ENCODE peak calls at places on chromosome 22, in eight cellular contexts. M is activated CD4-positive, alpha-beta T cell treated with anti-CD3 and anti-CD28 coated beads, Interleukin-2, amount 50 U/mL, for 24 hours; I is lung microvascular endothelial cell; Y is activated CD8-positive, alpha-beta memory T cell treated with anti-CD3 and anti-CD28 coated beads, Interleukin-2, amount 10 ng/mL, durations not matched to agents 7 days and 5 days; N is AG08396; X is NCI-H524; A is fibroblast of the aortic adventitia; D is left ventricle myocardium superior. H is an unnamed sample.

GRCh38 chr22:49640366-49641095 is 187.1 kb downstream of the BRD1 start:
- DNase-seq in M (no peak), I (no peak), Y (no peak), N (no peak), X (no peak), A (no peak), D (no peak), H (no peak)

GRCh38 chr22:49856343-49856742 is 2.7 kb downstream of the ZBED4 start:
- DNase-seq in M (no peak), I (no peak), Y (no peak), N (no peak), X (no peak), A (no peak), D (no peak), H (no peak)

GRCh38 chr22:24564376-24565058 is 8.7 kb downstream of the SNRPD3 start:
- DNase-seq in M (no peak), I (no peak), Y (no peak), N (no peak), X (no peak), A (peak; percentile 34), D (no peak), H (no peak)

GRCh38 chr22:45510376-45511232 is 7.9 kb downstream of the FBLN1 start:
- DNase-seq in M (no peak), I (no peak), Y (no peak), N (no peak), X (no peak), A (no peak), D (no peak), H (no peak)

GRCh38 chr22:25027552-25027951 is 75.0 kb downstream of the KIAA1671 start:
- DNase-seq in M (no peak), I (no peak), Y (no peak), N (no peak), X (no peak), A (peak; percentile 45), D (no peak), H (no peak)

GRCh38 chr22:48660795-48661740 is 1166.6 kb downstream of the BRD1 start:
- DNase-seq in M (no peak), I (no peak), Y (no peak), N (no peak), X (no peak), A (no peak), D (peak; percentile 15), H (no peak)

GRCh38 chr22:21457023-21457787 is 10.0 kb upstream of the TMEM191C start:
- DNase-seq in M (no peak), I (no peak), Y (no peak), N (peak; percentile 48), X (no peak), A (no peak), D (no peak), H (peak; percentile 44)

GRCh38 chr22:33354928-33355327 is 296.7 kb upstream of the SYN3 start:
- DNase-seq in M (no peak), I (no peak), Y (no peak), N (peak; percentile 12), X (no peak), A (peak; percentile 44), D (no peak), H (no peak)

GRCh38 chr22:35065796-35066218 is at the start of gene ISX:
- DNase-seq in M (no peak), I (no peak), Y (no peak), N (no peak), X (no peak), A (no peak), D (no peak), H (no peak)

GRCh38 chr22:43077121-43077877 is 11.9 kb downstream of the TTLL1 start:
- DNase-seq in M (no peak), I (no peak), Y (no peak), N (no peak), X (peak; percentile 71), A (no peak), D (peak; percentile 80), H (no peak)